ENCODE peak calls at places on chromosomes 2 and 18, in ten cellular contexts. A is GM23248, I is H9, E is IMR-90, K is HCT116, T is fibroblast of lung, W is PC-3, V is HepG2, X is neural progenitor cell, P is colonic mucosa. F is an unnamed sample.

GRCh38 chr2:74856004-74856578 is 22.2 kb downstream of the HK2 start:
- DNase-seq in A (no peak), I (no peak), E (no peak), K (no peak), T (no peak), W (peak), V (peak), X (no peak), P (peak), F (no peak)

GRCh38 chr18:75827781-75828274 is 400.3 kb upstream of the SMIM21 start:
- DNase-seq in A (no peak), I (no peak), E (no peak), K (no peak), T (no peak), W (no peak), V (no peak), X (no peak), P (no peak), F (no peak)

GRCh38 chr2:45343618-45344017 is 267.4 kb downstream of the SRBD1 start:
- DNase-seq in A (no peak), I (no peak), E (peak), K (no peak), T (no peak), W (no peak), V (no peak), X (peak), P (no peak), F (no peak)

GRCh38 chr18:54112356-54112755 is 112.1 kb downstream of the MBD2 start:
- DNase-seq in A (peak), I (no peak), E (no peak), K (no peak), T (no peak), W (no peak), V (no peak), X (no peak), P (no peak), F (no peak)

GRCh38 chr2:54575379-54575888 is 119.3 kb downstream of the SPTBN1 start:
- DNase-seq in A (peak), I (no peak), E (peak), K (no peak), T (peak), W (peak), V (no peak), X (no peak), P (no peak), F (no peak)

GRCh38 chr18:42752921-42753320 is 362.6 kb downstream of the RIT2 start:
- DNase-seq in A (no peak), I (no peak), E (no peak), K (no peak), T (no peak), W (no peak), V (no peak), X (peak), P (no peak), F (no peak)

GRCh38 chr2:140442319-140442718 is 1662.1 kb upstream of the NXPH2 start:
- DNase-seq in A (no peak), I (no peak), E (peak), K (no peak), T (peak), W (peak), V (no peak), X (no peak), P (no peak), F (no peak)

GRCh38 chr2:7672027-7672684 is 754.9 kb downstream of the RNF144A start:
- DNase-seq in A (peak), I (peak), E (peak), K (peak), T (peak), W (peak), V (peak), X (peak), P (peak), F (peak)

GRCh38 chr2:217846321-217846743 is 156.5 kb downstream of the TNS1 start:
- DNase-seq in A (peak), I (no peak), E (no peak), K (no peak), T (no peak), W (peak), V (no peak), X (no peak), P (no peak), F (no peak)

GRCh38 chr18:653512-653911 is 3.9 kb upstream of the TYMS start:
- DNase-seq in A (no peak), I (no peak), E (no peak), K (no peak), T (no peak), W (no peak), V (no peak), X (no peak), P (no peak), F (no peak)

DNA sequence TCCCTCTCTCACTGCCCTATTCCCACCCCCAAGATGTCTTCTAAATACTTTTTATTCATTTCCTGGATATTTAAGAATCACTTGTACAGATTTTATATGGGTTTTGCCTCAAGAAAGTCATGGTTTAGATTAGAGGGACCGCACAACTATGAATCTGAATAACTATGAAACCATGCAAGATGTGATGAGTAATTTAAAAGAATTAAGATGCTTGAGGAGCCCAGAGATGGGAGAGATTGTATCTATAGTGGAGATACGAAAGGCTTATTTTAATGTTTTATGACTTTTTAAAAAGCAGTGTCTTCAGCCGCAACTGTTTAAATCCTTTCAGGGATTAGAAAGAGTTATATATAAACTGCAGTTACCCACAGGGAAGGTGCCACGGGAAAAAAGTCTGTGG is 324.1 kb downstream of the LPIN1 start:
- DNase-seq in A (peak), I (no peak), E (peak), K (no peak), T (peak), W (no peak), V (no peak), X (no peak), P (no peak), F (no peak)
- H3K9ac ChIP-seq in A (no peak), I (no peak), E (no peak), K (no peak), T (no peak), W (no peak), V (no peak), X (no peak), P (no peak), F (no peak)

GRCh38 chr2:191325651-191326365 is 80.6 kb downstream of the MYO1B start:
- DNase-seq in A (no peak), I (no peak), E (no peak), K (no peak), T (no peak), W (no peak), V (no peak), X (no peak), P (no peak), F (no peak)
- H3K9ac ChIP-seq in A (no peak), I (no peak), E (no peak), K (no peak), T (no peak), W (no peak), V (no peak), X (no peak), P (no peak), F (no peak)

DNA sequence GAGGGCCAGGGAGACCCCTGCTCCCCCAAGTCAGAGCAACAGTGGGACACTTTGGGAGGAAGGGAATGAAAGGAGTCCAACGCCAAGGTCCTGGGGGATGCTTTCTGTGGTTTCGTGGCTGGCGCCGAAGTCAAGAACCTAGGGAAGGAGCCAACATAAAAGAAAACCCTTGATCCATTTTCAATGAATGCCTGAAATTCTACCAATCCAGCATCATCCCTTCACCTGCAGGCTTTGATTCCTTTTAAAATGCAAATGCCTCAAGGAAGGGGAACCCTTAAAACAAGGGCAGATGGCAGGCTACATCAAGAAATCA is 123.4 kb upstream of the SLC1A4 start:
- DNase-seq in A (no peak), I (no peak), E (no peak), K (no peak), T (no peak), W (no peak), V (no peak), X (no peak), P (no peak), F (no peak)
- H3K9ac ChIP-seq in A (peak), I (no peak), E (no peak), K (peak), T (no peak), W (peak), V (no peak), X (no peak), P (no peak), F (no peak)

DNA sequence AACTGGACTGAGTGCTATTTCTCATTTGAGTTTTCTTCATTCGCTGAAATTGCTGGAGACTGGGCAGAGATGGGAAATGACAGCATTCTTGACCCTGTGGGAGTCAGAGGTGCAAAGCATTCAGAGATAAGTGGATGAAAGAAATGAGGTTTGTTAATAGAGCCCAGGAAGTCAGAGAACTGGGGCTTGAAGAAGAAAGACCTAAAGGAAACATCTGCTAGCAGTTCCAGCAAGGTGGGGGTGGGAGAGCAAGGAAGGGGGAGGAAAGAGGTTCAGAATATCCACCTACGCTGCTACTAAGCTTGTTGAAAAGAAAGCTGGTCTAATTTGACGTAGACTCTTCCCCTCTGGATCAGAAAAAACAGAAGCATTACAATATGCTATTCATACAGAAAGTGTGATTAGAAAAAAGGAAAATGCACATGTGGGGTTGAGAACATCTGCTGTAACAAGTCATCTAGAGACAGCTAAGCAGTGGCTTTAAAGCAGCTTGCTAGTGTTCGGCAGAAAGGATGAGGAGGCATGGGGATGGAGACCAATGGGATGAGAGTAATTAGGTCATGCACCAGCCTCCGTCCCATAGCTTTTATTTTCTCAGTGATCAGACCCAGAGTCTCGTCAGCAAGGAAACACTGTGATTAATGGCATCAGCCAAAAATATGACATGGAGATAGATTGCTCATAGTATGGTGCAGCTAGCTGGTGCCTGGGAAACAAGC is 29.7 kb downstream of the NAB1 start:
- DNase-seq in A (no peak), I (no peak), E (peak), K (no peak), T (peak), W (no peak), V (no peak), X (no peak), P (no peak), F (peak)
- H3K9ac ChIP-seq in A (no peak), I (no peak), E (no peak), K (no peak), T (no peak), W (no peak), V (no peak), X (no peak), P (no peak), F (peak)

GRCh38 chr2:101433465-101433864 is 41.4 kb downstream of the RFX8 start:
- DNase-seq in A (peak), I (no peak), E (no peak), K (no peak), T (no peak), W (no peak), V (no peak), X (no peak), P (no peak), F (no peak)
- H3K9ac ChIP-seq in A (peak), I (no peak), E (no peak), K (no peak), T (no peak), W (peak), V (no peak), X (no peak), P (no peak), F (no peak)

DNA sequence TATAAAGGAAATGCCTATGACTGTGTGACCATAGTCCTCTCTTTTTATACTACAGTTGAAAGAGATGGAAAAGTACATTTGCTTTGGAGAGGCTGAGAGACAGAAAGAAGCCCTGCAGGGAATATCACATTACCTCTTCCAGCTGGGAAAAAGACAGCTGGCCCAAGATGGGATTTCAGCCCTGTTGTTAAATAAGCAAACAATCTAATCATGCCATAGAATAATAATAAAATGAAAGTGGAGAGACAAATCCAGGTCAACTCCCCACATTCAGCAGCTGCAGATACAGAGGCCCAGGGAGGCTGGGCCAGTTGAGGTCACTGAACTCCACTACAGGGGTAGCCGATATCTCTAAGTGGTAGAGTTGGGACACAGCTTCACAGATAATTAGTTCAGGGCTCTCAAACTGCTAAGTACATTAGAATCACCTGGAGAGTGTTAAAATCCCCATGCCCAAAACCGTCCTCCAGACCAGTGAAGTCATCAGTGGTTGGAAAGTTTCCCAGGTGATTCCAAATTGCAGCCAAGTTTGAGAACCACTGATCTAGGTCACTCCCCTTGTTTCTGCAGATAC is 81.9 kb downstream of the MOGAT1 start:
- DNase-seq in A (peak), I (no peak), E (peak), K (no peak), T (peak), W (peak), V (no peak), X (peak), P (no peak), F (no peak)
- H3K9ac ChIP-seq in A (no peak), I (no peak), E (no peak), K (no peak), T (no peak), W (no peak), V (peak), X (no peak), P (no peak), F (no peak)

DNA sequence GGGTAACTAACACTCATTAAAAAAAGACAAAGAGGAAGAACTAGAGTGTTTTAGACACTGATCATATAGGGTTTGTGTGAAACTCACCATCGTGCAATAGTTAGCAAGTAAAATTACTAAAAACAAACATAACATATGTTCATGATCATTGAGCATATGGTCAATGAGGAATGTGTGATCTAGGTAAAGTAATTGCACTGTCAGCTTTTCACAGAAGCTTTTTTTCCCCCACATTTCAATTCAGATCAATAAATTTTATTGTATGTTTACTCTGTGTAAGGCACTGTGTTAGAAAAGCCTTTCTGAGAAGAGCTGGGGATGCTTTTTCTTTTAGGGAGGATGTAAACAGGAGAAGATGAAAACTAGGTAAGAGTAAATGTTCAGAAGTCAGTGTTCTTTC is 348.2 kb downstream of the LRP1B start:
- DNase-seq in A (no peak), I (no peak), E (no peak), K (no peak), T (no peak), W (no peak), V (no peak), X (no peak), P (no peak), F (no peak)
- H3K9ac ChIP-seq in A (no peak), I (no peak), E (no peak), K (no peak), T (no peak), W (no peak), V (no peak), X (no peak), P (no peak), F (no peak)

GRCh38 chr2:64330281-64330680 is 123.7 kb upstream of the LGALSL start:
- DNase-seq in A (peak), I (no peak), E (no peak), K (no peak), T (no peak), W (peak), V (no peak), X (no peak), P (no peak), F (no peak)
- H3K9ac ChIP-seq in A (peak), I (no peak), E (no peak), K (no peak), T (no peak), W (no peak), V (no peak), X (no peak), P (peak), F (no peak)

DNA sequence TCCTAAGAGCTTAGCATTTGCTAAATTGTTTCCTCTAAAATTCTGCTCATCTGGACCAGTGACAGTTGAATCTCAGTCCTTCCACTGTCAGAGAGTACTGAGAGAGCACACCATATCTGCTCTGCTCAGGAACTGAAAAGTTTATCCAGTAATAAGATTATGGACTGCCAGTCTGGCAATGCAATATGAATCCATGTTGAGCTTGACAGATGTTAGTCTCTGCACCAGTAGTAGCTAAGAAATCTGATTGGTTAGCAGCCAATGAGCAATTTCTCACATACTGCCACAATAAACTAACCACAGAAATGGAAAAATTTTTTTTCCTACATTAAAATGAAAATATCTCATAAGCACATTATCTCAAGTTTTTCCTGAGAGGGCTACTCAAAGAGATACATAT is 2.3 kb downstream of the PRKD3 start:
- DNase-seq in A (peak), I (no peak), E (peak), K (no peak), T (peak), W (no peak), V (no peak), X (no peak), P (no peak), F (no peak)
- H3K9ac ChIP-seq in A (peak), I (no peak), E (no peak), K (no peak), T (no peak), W (peak), V (no peak), X (no peak), P (peak), F (no peak)

F was measured in GM12878.